ENCODE peak calls at places on chromosomes 7 and 10, in eight cellular contexts. Z is endothelial cell of umbilical vein, I is K562, H is GM12878, Q is H1, G is HepG2, S is SK-N-SH, W is HCT116. Y is an unnamed sample.

GRCh38 chr10:70551971-70552422 is 50.5 kb downstream of the PRF1 start:
- DNase-seq in Z (no peak), I (no peak), H (no peak), Q (no peak), G (peak), S (no peak), W (no peak), Y (no peak)

GRCh38 chr10:78742730-78743615 is 325.8 kb upstream of the ZMIZ1 start:
- DNase-seq in Z (no peak), I (no peak), H (no peak), Q (no peak), G (peak), S (peak), W (no peak), Y (no peak)

GRCh38 chr7:65980478-65981250 is 1.3 kb downstream of the GUSB start:
- DNase-seq in Z (peak), I (peak), H (peak), Q (no peak), G (no peak), S (peak), W (no peak), Y (no peak)

GRCh38 chr10:58721781-58722180 is 209.1 kb downstream of the BICC1 start:
- DNase-seq in Z (no peak), I (no peak), H (no peak), Q (no peak), G (no peak), S (no peak), W (no peak), Y (no peak)

GRCh38 chr10:32232378-32232777 is 114.6 kb downstream of the EPC1 start:
- DNase-seq in Z (no peak), I (no peak), H (no peak), Q (no peak), G (no peak), S (no peak), W (no peak), Y (no peak)

GRCh38 chr7:144820557-144820956 is 15.3 kb downstream of the TPK1 start:
- DNase-seq in Z (no peak), I (no peak), H (no peak), Q (no peak), G (no peak), S (no peak), W (no peak), Y (no peak)

GRCh38 chr10:70662362-70663220 is 9.7 kb upstream of the ADAMTS14 start:
- DNase-seq in Z (no peak), I (no peak), H (no peak), Q (no peak), G (no peak), S (no peak), W (no peak), Y (no peak)

GRCh38 chr7:27210441-27211083 is 10.7 kb upstream of the HOXA13 start:
- DNase-seq in Z (no peak), I (peak), H (no peak), Q (peak), G (no peak), S (peak), W (no peak), Y (no peak)

GRCh38 chr10:21144047-21144446 is 246.9 kb upstream of the NEBL start:
- DNase-seq in Z (no peak), I (no peak), H (no peak), Q (no peak), G (no peak), S (no peak), W (no peak), Y (no peak)

GRCh38 chr10:99926925-99927718 is 82.6 kb downstream of the DNMBP start:
- DNase-seq in Z (peak), I (no peak), H (no peak), Q (no peak), G (peak), S (no peak), W (no peak), Y (no peak)
- TF ChIP-seq POLR2AphosphoS5 in Z (peak), I (no peak), H (no peak), Q (no peak), G (no peak), S (peak), W (peak), Y (no peak)

GRCh38 chr7:156642306-156643045 is 1.9 kb downstream of the RNF32 start:
- DNase-seq in Z (no peak), I (no peak), H (no peak), Q (no peak), G (no peak), S (no peak), W (no peak), Y (no peak)

GRCh38 chr7:156640257-156640948 is at the start of gene RNF32:
- DNase-seq in Z (peak), I (peak), H (peak), Q (peak), G (no peak), S (peak), W (peak), Y (peak)

GRCh38 chr7:156638443-156639077 is 2.0 kb upstream of the RNF32 start:
- DNase-seq in Z (no peak), I (peak), H (no peak), Q (no peak), G (no peak), S (no peak), W (no peak), Y (no peak)

GRCh38 chr7:156640949-156641485 is 443 bp downstream of the RNF32 start:
- DNase-seq in Z (no peak), I (no peak), H (no peak), Q (no peak), G (no peak), S (no peak), W (peak), Y (no peak)

GRCh38 chr7:156639426-156640256 is 933 bp upstream of the RNF32 start:
- DNase-seq in Z (no peak), I (peak), H (no peak), Q (no peak), G (no peak), S (no peak), W (no peak), Y (no peak)
- H3K9ac ChIP-seq in Z (peak), I (peak), H (peak), Q (peak), G (no peak), S (peak), W (no peak), Y (peak)

GRCh38 chr7:139541600-139542307 is 18.3 kb downstream of the CLEC2L start:
- DNase-seq in Z (no peak), I (no peak), H (no peak), Q (no peak), G (no peak), S (peak), W (no peak), Y (no peak)
- TF ChIP-seq POLR2AphosphoS5 in Z (no peak), I (no peak), H (no peak), Q (no peak), G (no peak), S (no peak), W (no peak), Y (no peak)

GRCh38 chr10:84540617-84541288 is 212.4 kb downstream of the CCSER2 start:
- DNase-seq in Z (peak), I (peak), H (no peak), Q (peak), G (peak), S (no peak), W (no peak), Y (no peak)

GRCh38 chr10:84540022-84540616 is 211.7 kb downstream of the CCSER2 start:
- DNase-seq in Z (no peak), I (no peak), H (no peak), Q (no peak), G (no peak), S (no peak), W (no peak), Y (no peak)

GRCh38 chr10:84537447-84537931 is 209.1 kb downstream of the CCSER2 start:
- DNase-seq in Z (peak), I (peak), H (no peak), Q (no peak), G (peak), S (peak), W (peak), Y (no peak)

GRCh38 chr10:84538036-84538435 is 209.6 kb downstream of the CCSER2 start:
- DNase-seq in Z (no peak), I (no peak), H (no peak), Q (no peak), G (peak), S (no peak), W (no peak), Y (no peak)

DNA sequence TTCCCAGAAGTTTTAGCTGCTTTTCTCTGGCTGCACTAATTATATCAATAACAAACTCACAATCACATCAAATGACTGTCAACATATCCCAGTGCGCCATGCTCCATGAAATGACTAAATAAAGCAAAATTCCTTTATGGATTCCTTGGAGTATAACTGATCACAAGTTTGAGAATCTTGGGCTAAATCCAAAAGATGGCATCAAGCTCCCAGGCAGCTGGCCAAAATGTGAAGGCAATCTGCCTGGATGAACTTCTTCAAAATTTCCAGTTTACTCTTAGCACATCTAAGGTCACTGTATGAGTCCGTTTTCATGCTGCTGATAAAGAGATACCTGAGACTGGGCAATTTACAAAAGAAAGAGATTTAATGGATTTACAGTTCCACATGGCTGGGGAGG is 210.9 kb downstream of the CCSER2 start:
- DNase-seq in Z (no peak), I (no peak), H (no peak), Q (no peak), G (no peak), S (no peak), W (no peak), Y (no peak)
- H3K9ac ChIP-seq in Z (no peak), I (no peak), H (no peak), Q (no peak), G (no peak), S (no peak), W (no peak), Y (no peak)

GRCh38 chr7:105621617-105622016 is 40.3 kb upstream of the EFCAB10 start:
- DNase-seq in Z (peak), I (no peak), H (no peak), Q (no peak), G (no peak), S (no peak), W (no peak), Y (no peak)
- TF ChIP-seq POLR2AphosphoS5 in Z (no peak), I (no peak), H (no peak), Q (no peak), G (no peak), S (no peak), W (no peak), Y (no peak)

DNA sequence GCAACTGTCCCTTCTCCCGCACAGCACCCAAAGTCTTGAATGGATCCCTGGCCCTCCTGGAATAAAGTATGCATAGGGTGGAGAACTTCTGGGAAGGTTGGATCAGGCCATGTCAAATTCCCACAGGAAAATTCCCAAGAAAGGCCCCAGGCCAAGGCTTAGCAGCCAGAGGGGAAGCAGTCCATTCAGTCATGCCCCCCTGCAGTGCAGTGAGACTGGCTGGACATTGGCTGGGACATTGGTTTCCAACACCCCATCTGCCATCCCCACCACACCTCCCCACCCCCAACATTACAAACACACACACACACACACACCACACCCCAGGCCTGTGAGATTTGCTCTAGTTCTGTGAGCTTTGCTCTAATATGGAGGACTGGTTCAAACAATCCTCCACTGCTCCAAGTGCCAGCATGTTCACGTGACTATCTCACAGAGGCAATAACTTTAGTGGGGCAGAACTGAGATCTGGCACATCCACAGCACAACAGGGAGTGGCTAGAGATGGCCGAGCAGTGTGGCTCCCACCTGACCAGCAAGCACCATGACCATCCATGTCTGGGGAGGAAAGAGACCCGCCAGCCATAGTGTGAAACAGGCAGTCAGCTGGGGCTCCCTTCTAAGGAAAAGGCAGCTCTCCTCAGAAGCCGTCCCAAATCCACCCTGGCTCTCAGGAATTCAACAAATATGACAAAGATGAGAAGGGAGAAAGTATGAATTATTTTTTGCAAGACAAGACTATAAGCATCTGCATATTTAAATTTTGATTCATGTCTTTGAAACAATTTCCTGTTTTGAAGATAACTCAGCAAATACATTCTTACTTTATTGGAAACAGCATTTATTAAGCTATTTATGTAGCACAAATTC is 6.7 kb upstream of the FAM170B start:
- DNase-seq in Z (no peak), I (no peak), H (no peak), Q (no peak), G (no peak), S (no peak), W (no peak), Y (no peak)
- H3K9ac ChIP-seq in Z (no peak), I (no peak), H (no peak), Q (no peak), G (no peak), S (no peak), W (no peak), Y (no peak)

GRCh38 chr7:124724516-124725192 is 40.9 kb downstream of the GPR37 start:
- DNase-seq in Z (no peak), I (no peak), H (no peak), Q (no peak), G (peak), S (no peak), W (no peak), Y (no peak)

GRCh38 chr7:124720195-124720594 is 45.4 kb downstream of the GPR37 start:
- DNase-seq in Z (no peak), I (no peak), H (no peak), Q (no peak), G (peak), S (no peak), W (no peak), Y (no peak)

GRCh38 chr7:124723012-124723411 is 42.6 kb downstream of the GPR37 start:
- DNase-seq in Z (peak), I (no peak), H (no peak), Q (no peak), G (peak), S (no peak), W (peak), Y (no peak)

GRCh38 chr7:124724079-124724478 is 41.5 kb downstream of the GPR37 start:
- DNase-seq in Z (no peak), I (no peak), H (no peak), Q (no peak), G (no peak), S (no peak), W (no peak), Y (no peak)

DNA sequence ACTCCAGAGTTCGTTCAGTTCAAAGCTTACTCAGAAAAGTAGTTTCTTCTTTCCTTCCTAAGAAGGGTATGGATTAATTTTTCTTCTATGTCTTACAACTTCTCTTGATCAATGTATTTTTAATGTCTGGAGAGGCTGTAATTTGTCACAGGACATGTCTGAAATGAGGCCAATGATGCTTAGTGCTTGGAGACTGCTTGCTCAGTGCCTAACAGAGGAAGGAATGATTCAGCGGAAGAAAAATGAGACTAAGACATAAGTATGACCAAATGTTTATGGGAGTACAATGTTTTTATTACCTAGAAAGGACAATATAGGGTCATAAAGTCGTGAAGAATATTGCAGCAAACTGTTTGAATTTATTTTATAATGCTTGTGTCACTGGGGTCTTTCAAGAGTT is 43.3 kb downstream of the GPR37 start:
- DNase-seq in Z (peak), I (no peak), H (no peak), Q (no peak), G (no peak), S (no peak), W (no peak), Y (no peak)
- TF ChIP-seq POLR2AphosphoS5 in Z (no peak), I (no peak), H (no peak), Q (no peak), G (no peak), S (no peak), W (no peak), Y (no peak)